ENCODE peak calls at places on chromosomes 4 and X, in six cellular contexts. One of them, this sample, is unnamed.
A peak's percentile ranks its signal among the peaks of the same experiment; 100 is the strongest.

GRCh38 chr4:14857475-14857874 is 144.8 kb upstream of the CPEB2 start:
- DNase-seq in transverse colon: no peak
- DNase-seq in ovary: no peak
- DNase-seq in esophagus squamous epithelium: no peak
- DNase-seq in body of pancreas: no peak
- DNase-seq in stomach: no peak
- DNase-seq in this sample: no peak

GRCh38 chrX:3518870-3519269 is 172.4 kb upstream of the MXRA5 start:
- DNase-seq in stomach: peak; percentile 25
- DNase-seq in ovary: no peak
- DNase-seq in body of pancreas: peak; percentile 7
- DNase-seq in transverse colon: peak; percentile 18
- DNase-seq in esophagus squamous epithelium: no peak
- DNase-seq in this sample: no peak

GRCh38 chr4:182923796-182924365 is 6.7 kb upstream of the DCTD start:
- DNase-seq in transverse colon: no peak
- DNase-seq in ovary: no peak
- DNase-seq in body of pancreas: no peak
- DNase-seq in stomach: no peak
- DNase-seq in esophagus squamous epithelium: no peak
- DNase-seq in this sample: no peak

GRCh38 chrX:70476934-70477733 is 32.5 kb downstream of the DLG3 start:
- DNase-seq in stomach: peak; percentile 39
- DNase-seq in esophagus squamous epithelium: no peak
- DNase-seq in ovary: peak; percentile 60
- DNase-seq in transverse colon: peak; percentile 78
- DNase-seq in body of pancreas: peak; percentile 82
- DNase-seq in this sample: no peak

GRCh38 chr4:155973639-155974475 is 20.2 kb upstream of the CTSO start:
- DNase-seq in stomach: no peak
- DNase-seq in transverse colon: no peak
- DNase-seq in ovary: no peak
- DNase-seq in esophagus squamous epithelium: no peak
- DNase-seq in body of pancreas: no peak
- DNase-seq in this sample: no peak

GRCh38 chrX:124829930-124830329 is 483.6 kb downstream of the SH2D1A start:
- DNase-seq in body of pancreas: no peak
- DNase-seq in esophagus squamous epithelium: no peak
- DNase-seq in ovary: no peak
- DNase-seq in transverse colon: no peak
- DNase-seq in stomach: no peak
- DNase-seq in this sample: no peak

GRCh38 chrX:140664939-140665338 is 44.6 kb upstream of the LINC00632 start:
- DNase-seq in body of pancreas: no peak
- DNase-seq in transverse colon: no peak
- DNase-seq in stomach: no peak
- DNase-seq in ovary: no peak
- DNase-seq in esophagus squamous epithelium: no peak
- DNase-seq in this sample: no peak

GRCh38 chr4:153655004-153655541 is 29.0 kb upstream of the TLR2 start:
- DNase-seq in stomach: no peak
- DNase-seq in ovary: no peak
- DNase-seq in body of pancreas: no peak
- DNase-seq in esophagus squamous epithelium: no peak
- DNase-seq in transverse colon: no peak
- DNase-seq in this sample: no peak

GRCh38 chr4:95360911-95361695 is 187.7 kb downstream of the UNC5C start:
- DNase-seq in body of pancreas: no peak
- DNase-seq in stomach: no peak
- DNase-seq in ovary: no peak
- DNase-seq in esophagus squamous epithelium: no peak
- DNase-seq in transverse colon: no peak
- DNase-seq in this sample: no peak

GRCh38 chrX:109281478-109282275 is 200.2 kb downstream of the GUCY2F start:
- DNase-seq in esophagus squamous epithelium: no peak
- DNase-seq in ovary: no peak
- DNase-seq in stomach: peak; percentile 56
- DNase-seq in body of pancreas: peak; percentile 9
- DNase-seq in transverse colon: peak; percentile 9
- DNase-seq in this sample: no peak

GRCh38 chr4:113540859-113541258 is 220.7 kb downstream of the CAMK2D start:
- DNase-seq in esophagus squamous epithelium: no peak
- DNase-seq in ovary: no peak
- DNase-seq in body of pancreas: peak; percentile 9
- DNase-seq in transverse colon: no peak
- DNase-seq in stomach: no peak
- DNase-seq in this sample: no peak

GRCh38 chr4:42339935-42340406 is 57.3 kb upstream of the SHISA3 start:
- DNase-seq in ovary: peak; percentile 40
- DNase-seq in transverse colon: no peak
- DNase-seq in body of pancreas: peak; percentile 15
- DNase-seq in esophagus squamous epithelium: no peak
- DNase-seq in stomach: no peak
- DNase-seq in this sample: no peak

GRCh38 chrX:31499120-31499519 is 427.3 kb upstream of the FTHL17 start:
- DNase-seq in esophagus squamous epithelium: no peak
- DNase-seq in transverse colon: no peak
- DNase-seq in stomach: no peak
- DNase-seq in ovary: no peak
- DNase-seq in body of pancreas: no peak
- DNase-seq in this sample: no peak

GRCh38 chrX:68732906-68733493 is 85.5 kb downstream of the STARD8 start:
- DNase-seq in ovary: peak; percentile 46
- DNase-seq in esophagus squamous epithelium: no peak
- DNase-seq in stomach: peak; percentile 71
- DNase-seq in transverse colon: peak; percentile 61
- DNase-seq in body of pancreas: peak; percentile 60
- DNase-seq in this sample: peak; percentile 71
- TF ChIP-seq CTCF in ovary: no peak
- TF ChIP-seq CTCF in esophagus squamous epithelium: no peak
- TF ChIP-seq CTCF in stomach: no peak
- TF ChIP-seq CTCF in transverse colon: peak; percentile 42
- TF ChIP-seq CTCF in body of pancreas: peak; percentile 51
- TF ChIP-seq CTCF in this sample: peak; percentile 50

GRCh38 chrX:153953342-153953830 is 8.9 kb upstream of the RENBP start:
- DNase-seq in ovary: peak; percentile 84
- DNase-seq in transverse colon: peak; percentile 81
- DNase-seq in body of pancreas: peak; percentile 49
- DNase-seq in esophagus squamous epithelium: no peak
- DNase-seq in stomach: peak; percentile 79
- DNase-seq in this sample: peak; percentile 53
- TF ChIP-seq POLR2A in ovary: no peak
- TF ChIP-seq POLR2A in transverse colon: no peak
- TF ChIP-seq POLR2A in body of pancreas: no peak
- TF ChIP-seq POLR2A in esophagus squamous epithelium: no peak
- TF ChIP-seq POLR2A in stomach: no peak
- TF ChIP-seq POLR2A in this sample: no peak

DNA sequence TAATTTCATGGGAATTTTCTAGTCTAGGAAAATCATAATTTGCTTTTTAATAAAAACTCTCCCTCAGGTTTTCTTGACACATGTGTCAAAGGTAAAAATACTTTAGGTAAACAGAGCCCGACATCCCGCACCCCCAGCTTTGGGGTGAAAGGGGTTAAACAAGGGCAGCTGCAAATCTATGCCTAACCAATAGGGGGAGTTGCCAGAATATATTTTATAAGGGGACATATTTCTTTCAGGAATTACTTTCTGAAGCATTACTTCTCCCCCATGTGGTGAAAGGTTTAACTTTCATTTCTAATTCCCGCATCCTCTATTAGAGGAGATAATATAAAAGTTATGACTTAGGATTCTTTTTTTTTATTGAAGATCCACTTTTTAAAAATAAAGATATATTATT is 53.9 kb upstream of the HEPH start:
- DNase-seq in transverse colon: peak; percentile 8
- DNase-seq in body of pancreas: peak; percentile 2
- DNase-seq in esophagus squamous epithelium: no peak
- DNase-seq in stomach: no peak
- DNase-seq in ovary: no peak
- DNase-seq in this sample: no peak
- TF ChIP-seq CTCF in transverse colon: peak; percentile 63
- TF ChIP-seq CTCF in body of pancreas: no peak
- TF ChIP-seq CTCF in esophagus squamous epithelium: no peak
- TF ChIP-seq CTCF in stomach: no peak
- TF ChIP-seq CTCF in ovary: no peak
- TF ChIP-seq CTCF in this sample: peak; percentile 49

DNA sequence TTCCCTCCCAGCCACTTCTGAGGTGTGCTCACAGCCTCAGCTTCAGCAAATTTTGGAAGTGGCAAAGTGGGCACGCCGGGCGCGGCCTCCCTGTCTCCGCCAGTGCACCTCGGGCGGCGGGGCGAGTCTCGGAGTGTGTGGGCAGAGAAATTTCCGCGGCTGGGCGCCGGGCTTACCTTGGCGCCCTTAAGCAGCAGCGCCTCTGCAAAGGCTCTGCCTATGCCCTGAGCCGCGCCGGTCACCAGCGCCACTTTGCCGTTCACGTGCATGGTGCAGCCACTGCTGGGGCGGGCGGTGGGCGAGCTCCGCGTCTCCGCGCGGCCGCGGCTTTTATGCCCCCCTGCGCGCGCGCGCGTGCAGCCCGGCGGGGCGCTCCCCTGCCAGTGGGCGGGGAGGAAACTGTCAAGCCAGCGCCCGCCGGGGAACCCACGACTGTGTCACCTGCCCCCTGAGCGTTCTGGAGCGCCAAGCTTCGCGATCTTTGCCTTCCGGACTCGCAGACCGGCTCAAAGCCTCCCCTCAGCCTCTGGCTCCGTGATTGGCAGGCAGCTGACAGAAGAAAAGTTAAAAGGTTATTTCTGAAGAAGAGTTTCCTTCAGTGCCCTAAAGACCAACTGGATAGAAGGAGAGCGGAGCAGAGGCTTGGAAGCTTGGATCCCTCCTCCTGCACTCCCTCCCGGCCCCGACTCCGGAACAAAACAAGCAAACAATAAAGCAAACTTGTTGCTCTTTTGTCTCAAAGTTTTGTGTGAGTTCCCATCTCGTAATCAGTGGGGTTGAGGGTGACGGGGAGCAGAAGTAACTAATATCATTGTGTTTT is at the start of gene HPGD:
- DNase-seq in transverse colon: peak; percentile 81
- DNase-seq in ovary: no peak
- DNase-seq in esophagus squamous epithelium: no peak
- DNase-seq in stomach: peak; percentile 75
- DNase-seq in body of pancreas: peak; percentile 37
- DNase-seq in this sample: peak; percentile 34
- TF ChIP-seq POLR2A in transverse colon: peak; percentile 80
- TF ChIP-seq POLR2A in ovary: no peak
- TF ChIP-seq POLR2A in esophagus squamous epithelium: no peak
- TF ChIP-seq POLR2A in stomach: no peak
- TF ChIP-seq POLR2A in body of pancreas: peak; percentile 6
- TF ChIP-seq POLR2A in this sample: no peak

GRCh38 chr4:6701371-6701770 is 7.7 kb downstream of the S100P start:
- DNase-seq in esophagus squamous epithelium: no peak
- DNase-seq in ovary: no peak
- DNase-seq in transverse colon: no peak
- DNase-seq in stomach: no peak
- DNase-seq in body of pancreas: no peak
- DNase-seq in this sample: no peak
- TF ChIP-seq CTCF in esophagus squamous epithelium: no peak
- TF ChIP-seq CTCF in ovary: no peak
- TF ChIP-seq CTCF in transverse colon: peak; percentile 10
- TF ChIP-seq CTCF in stomach: no peak
- TF ChIP-seq CTCF in body of pancreas: no peak
- TF ChIP-seq CTCF in this sample: no peak

GRCh38 chr4:186203391-186203802 is 12.0 kb downstream of the CYP4V2 start:
- DNase-seq in esophagus squamous epithelium: no peak
- DNase-seq in transverse colon: no peak
- DNase-seq in stomach: no peak
- DNase-seq in body of pancreas: no peak
- DNase-seq in ovary: no peak
- DNase-seq in this sample: no peak
- TF ChIP-seq POLR2A in esophagus squamous epithelium: no peak
- TF ChIP-seq POLR2A in transverse colon: no peak
- TF ChIP-seq POLR2A in stomach: no peak
- TF ChIP-seq POLR2A in body of pancreas: no peak
- TF ChIP-seq POLR2A in ovary: no peak
- TF ChIP-seq POLR2A in this sample: no peak

GRCh38 chr4:53616219-53616618 is 24.9 kb upstream of the LNX1 start:
- DNase-seq in stomach: no peak
- DNase-seq in ovary: no peak
- DNase-seq in body of pancreas: peak; percentile 59
- DNase-seq in transverse colon: no peak
- DNase-seq in esophagus squamous epithelium: no peak
- DNase-seq in this sample: no peak

GRCh38 chr4:53618321-53618720 is 27.0 kb upstream of the LNX1 start:
- DNase-seq in body of pancreas: no peak
- DNase-seq in ovary: no peak
- DNase-seq in esophagus squamous epithelium: no peak
- DNase-seq in stomach: no peak
- DNase-seq in transverse colon: no peak
- DNase-seq in this sample: no peak

GRCh38 chr4:53617101-53617680 is 25.9 kb upstream of the LNX1 start:
- DNase-seq in body of pancreas: no peak
- DNase-seq in ovary: no peak
- DNase-seq in transverse colon: no peak
- DNase-seq in esophagus squamous epithelium: no peak
- DNase-seq in stomach: no peak
- DNase-seq in this sample: no peak

GRCh38 chr4:53613428-53613827 is 22.1 kb upstream of the LNX1 start:
- DNase-seq in ovary: no peak
- DNase-seq in transverse colon: no peak
- DNase-seq in esophagus squamous epithelium: no peak
- DNase-seq in body of pancreas: no peak
- DNase-seq in stomach: no peak
- DNase-seq in this sample: no peak

GRCh38 chr4:53614616-53615015 is 23.3 kb upstream of the LNX1 start:
- DNase-seq in transverse colon: peak; percentile 24
- DNase-seq in esophagus squamous epithelium: no peak
- DNase-seq in ovary: no peak
- DNase-seq in body of pancreas: no peak
- DNase-seq in stomach: peak; percentile 38
- DNase-seq in this sample: no peak
- TF ChIP-seq CTCF in transverse colon: peak; percentile 34
- TF ChIP-seq CTCF in esophagus squamous epithelium: no peak
- TF ChIP-seq CTCF in ovary: no peak
- TF ChIP-seq CTCF in body of pancreas: no peak
- TF ChIP-seq CTCF in stomach: no peak
- TF ChIP-seq CTCF in this sample: no peak

This sample was measured in tibial nerve.